ENCODE peak calls at places on chromosomes 4 and X, in eight cellular contexts. W is suprapubic skin, S is vagina, B is Peyer's patch, T is HCT116, G is IMR-90, N is tibial nerve, C is gastrocnemius medialis. O is an unnamed sample.

GRCh38 chr4:152870605-152871004 is 65.5 kb upstream of the FHDC1 start:
- DNase-seq in W (no peak), S (no peak), B (no peak), T (no peak), G (no peak), N (no peak), C (no peak), O (no peak)

GRCh38 chr4:185307136-185307950 is 88.4 kb downstream of the LRP2BP start:
- DNase-seq in W (no peak), S (no peak), B (no peak), T (no peak), G (peak; percentile 31), N (no peak), C (no peak), O (no peak)

GRCh38 chrX:128504496-128504895 is 452.3 kb upstream of the ACTRT1 start:
- DNase-seq in W (no peak), S (no peak), B (no peak), T (no peak), G (no peak), N (no peak), C (no peak), O (no peak)

GRCh38 chrX:45596190-45596808 is 395.6 kb upstream of the DIPK2B start:
- DNase-seq in W (no peak), S (no peak), B (no peak), T (no peak), G (peak; percentile 3), N (no peak), C (no peak), O (no peak)

GRCh38 chr4:182578402-182578801 is 335.2 kb downstream of the TENM3 start:
- DNase-seq in W (no peak), S (no peak), B (no peak), T (peak; percentile 26), G (peak; percentile 91), N (no peak), C (no peak), O (no peak)

GRCh38 chrX:15511563-15511962 is 11.0 kb downstream of the BMX start:
- DNase-seq in W (no peak), S (no peak), B (no peak), T (no peak), G (no peak), N (no peak), C (no peak), O (no peak)

GRCh38 chr4:139575072-139575471 is 19.1 kb upstream of the SETD7 start:
- DNase-seq in W (no peak), S (no peak), B (no peak), T (no peak), G (no peak), N (no peak), C (no peak), O (no peak)

GRCh38 chr4:38071801-38072567 is 111.8 kb downstream of the PTTG2 start:
- DNase-seq in W (no peak), S (peak; percentile 69), B (no peak), T (no peak), G (peak; percentile 44), N (no peak), C (no peak), O (no peak)

GRCh38 chr4:65592089-65592488 is 78.2 kb downstream of the EPHA5 start:
- DNase-seq in W (no peak), S (no peak), B (no peak), T (no peak), G (no peak), N (no peak), C (no peak), O (no peak)

GRCh38 chrX:65600106-65600505 is 65.5 kb upstream of the LAS1L start:
- DNase-seq in W (no peak), S (no peak), B (no peak), T (no peak), G (no peak), N (no peak), C (no peak), O (no peak)

GRCh38 chrX:40172980-40173661 is 75.4 kb upstream of the BCOR start:
- DNase-seq in W (no peak), S (no peak), B (no peak), T (no peak), G (no peak), N (no peak), C (no peak), O (no peak)

GRCh38 chrX:40175416-40176255 is 77.9 kb upstream of the BCOR start:
- DNase-seq in W (no peak), S (no peak), B (peak; percentile 81), T (no peak), G (no peak), N (no peak), C (no peak), O (peak; percentile 66)

GRCh38 chrX:40172169-40172979 is 74.6 kb upstream of the BCOR start:
- DNase-seq in W (no peak), S (no peak), B (no peak), T (no peak), G (peak; percentile 44), N (no peak), C (no peak), O (peak; percentile 61)

GRCh38 chrX:40174594-40175415 is 77.0 kb upstream of the BCOR start:
- DNase-seq in W (no peak), S (no peak), B (no peak), T (no peak), G (no peak), N (no peak), C (no peak), O (peak; percentile 56)

DNA sequence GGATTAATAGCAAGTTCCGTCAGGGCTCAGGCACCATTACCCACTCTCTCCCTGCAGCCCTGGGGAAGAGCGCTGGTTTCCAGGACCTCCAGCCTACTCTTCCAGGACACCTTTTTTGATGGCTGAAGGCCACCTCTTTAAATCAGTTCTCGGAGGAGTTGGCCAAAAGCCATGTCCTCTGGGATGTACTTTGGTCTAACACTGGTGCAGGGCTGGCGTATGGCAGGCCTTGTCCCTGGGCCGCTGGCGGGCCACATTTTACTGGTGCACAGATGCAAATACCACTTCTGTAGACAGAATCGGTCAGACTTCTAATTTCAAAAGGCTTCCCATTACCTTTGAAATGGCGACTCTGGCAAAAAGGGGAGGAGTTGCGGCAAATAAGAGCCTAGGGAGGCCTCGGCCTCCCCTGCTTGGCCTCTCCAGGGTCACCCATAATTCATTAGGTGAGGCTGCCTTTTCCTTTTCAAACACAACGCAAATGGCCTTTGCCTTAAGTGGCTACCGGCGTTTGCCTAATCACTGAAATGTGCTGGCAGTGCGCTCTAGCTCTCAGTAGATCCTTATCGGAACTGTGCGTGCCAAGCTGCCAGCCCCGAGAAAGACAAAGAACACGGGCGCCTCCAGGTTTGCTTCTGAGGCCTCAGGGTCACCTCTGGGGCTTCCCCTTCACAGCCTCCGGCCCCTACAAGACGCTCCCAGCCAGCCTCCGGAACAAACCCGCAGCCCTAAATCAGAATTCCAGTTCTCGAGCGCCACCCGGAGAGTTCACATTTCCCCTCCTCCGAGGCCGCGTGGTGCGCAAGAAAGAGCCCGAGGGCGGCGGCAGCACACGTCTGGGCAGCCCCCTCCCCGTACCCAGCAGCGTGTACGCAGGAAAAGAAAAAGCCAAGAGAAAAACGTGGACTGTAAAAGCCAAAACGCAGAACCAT is 76.2 kb upstream of the BCOR start:
- DNase-seq in W (no peak), S (no peak), B (peak; percentile 56), T (peak; percentile 72), G (no peak), N (no peak), C (no peak), O (peak; percentile 59)
- TF ChIP-seq POLR2A in W (no peak), S (no peak), B (no peak), T (peak; percentile 11), G (no peak), N (no peak), C (no peak), O (no peak)

GRCh38 chr4:88382621-88383020 is 4.0 kb downstream of the HERC6 start:
- DNase-seq in W (no peak), S (no peak), B (no peak), T (no peak), G (no peak), N (no peak), C (no peak), O (no peak)

DNA sequence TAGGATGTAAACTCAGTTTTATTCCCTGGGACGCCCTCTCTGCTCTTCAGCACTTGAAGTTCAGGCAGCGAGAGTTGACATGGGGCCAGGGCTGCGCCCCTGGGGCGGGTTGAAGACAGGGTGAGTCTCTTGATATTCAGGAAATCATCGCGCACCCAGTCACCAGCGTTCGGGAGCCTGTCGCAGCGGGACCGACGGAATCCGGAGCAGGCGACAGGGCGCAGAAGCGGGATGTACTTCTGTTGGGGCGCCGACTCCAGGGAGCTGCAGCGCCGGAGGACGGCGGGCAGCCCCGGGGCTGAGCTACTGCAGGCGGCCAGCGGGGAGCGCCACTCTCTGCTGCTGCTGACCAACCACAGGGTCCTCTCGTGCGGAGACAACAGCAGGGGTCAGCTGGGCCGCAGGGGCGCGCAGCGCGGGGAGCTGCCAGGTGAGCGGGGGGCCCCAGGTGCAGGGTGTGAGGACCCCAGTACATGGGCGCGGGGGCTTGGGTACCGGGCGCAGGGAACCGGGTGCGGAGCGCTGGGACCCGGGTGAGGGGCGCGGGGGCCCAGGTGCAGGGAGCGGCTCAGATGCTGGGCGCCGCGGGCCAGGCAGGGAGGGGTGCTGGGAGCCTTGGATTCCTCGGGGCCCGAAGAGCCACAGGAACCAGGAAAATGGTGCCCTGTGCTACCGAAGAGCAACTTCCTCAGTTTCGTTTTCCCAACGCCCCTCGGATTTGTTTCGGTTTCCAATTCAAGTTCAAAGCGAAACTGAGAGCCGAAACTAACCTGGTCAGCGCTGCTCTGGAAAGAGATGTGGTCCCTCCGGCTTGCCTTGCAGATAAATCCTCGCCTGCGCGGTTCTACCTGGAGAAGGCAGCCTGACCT is at the start of gene HERC6:
- DNase-seq in W (peak; percentile 83), S (no peak), B (peak; percentile 71), T (peak; percentile 70), G (peak; percentile 78), N (peak; percentile 31), C (peak; percentile 25), O (peak; percentile 75)
- TF ChIP-seq POLR2A in W (no peak), S (no peak), B (peak; percentile 24), T (no peak), G (no peak), N (no peak), C (no peak), O (no peak)

DNA sequence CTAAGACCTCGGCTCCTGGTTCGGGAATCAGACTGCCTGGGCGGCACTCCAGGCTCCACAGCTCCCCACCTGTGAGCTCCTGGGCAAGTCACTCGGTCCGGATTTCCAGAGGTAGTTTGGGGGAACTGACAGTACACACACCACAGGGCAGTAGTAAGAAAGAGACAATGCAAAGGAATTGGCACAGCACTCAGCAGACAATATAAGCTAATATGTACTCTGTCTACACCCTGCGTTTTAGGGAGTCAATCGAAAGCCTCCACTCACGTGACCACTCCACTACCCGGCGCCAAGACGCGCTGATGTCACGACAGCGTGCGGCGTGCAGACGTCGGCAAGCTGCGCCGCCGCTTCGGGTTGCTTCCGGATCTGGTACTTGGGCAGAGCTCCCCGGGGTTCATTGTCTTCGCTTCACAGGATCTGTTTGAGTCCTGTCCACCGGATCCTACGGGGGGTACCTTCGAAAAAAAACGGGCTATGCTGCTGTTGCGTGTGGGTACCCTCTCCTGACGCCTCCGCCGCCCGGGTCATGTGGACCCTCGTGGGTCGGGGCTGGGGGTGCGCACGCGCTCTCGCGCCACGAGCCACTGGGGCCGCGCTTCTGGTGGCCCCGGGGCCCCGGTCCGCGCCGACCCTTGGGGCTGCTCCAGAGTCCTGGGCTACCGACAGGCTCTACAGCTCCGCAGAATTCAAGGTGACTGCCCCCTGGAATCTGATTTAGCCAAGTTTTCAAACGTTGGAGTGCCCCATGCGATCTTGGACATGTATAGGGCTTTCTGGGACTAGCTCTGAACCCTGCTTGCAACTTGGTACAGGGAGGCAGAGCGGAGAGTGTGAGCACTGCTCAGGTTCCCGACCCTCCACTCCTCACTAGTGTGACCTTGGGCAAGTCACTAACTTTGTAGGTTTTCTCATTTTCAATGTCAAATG is at the start of gene GUF1:
- DNase-seq in W (peak; percentile 93), S (peak; percentile 92), B (peak; percentile 88), T (peak; percentile 79), G (peak; percentile 86), N (peak; percentile 70), C (peak; percentile 85), O (peak; percentile 86)
- TF ChIP-seq POLR2A in W (peak; percentile 44), S (peak; percentile 1), B (peak; percentile 64), T (peak; percentile 87), G (peak; percentile 90), N (peak; percentile 62), C (peak; percentile 64), O (no peak)

GRCh38 chr4:168318266-168318895 is at the start of gene DDX60:
- DNase-seq in W (peak; percentile 82), S (peak; percentile 90), B (peak; percentile 78), T (peak; percentile 24), G (peak; percentile 73), N (peak; percentile 26), C (peak; percentile 23), O (peak; percentile 76)
- TF ChIP-seq POLR2A in W (no peak), S (no peak), B (peak; percentile 72), T (peak; percentile 53), G (peak; percentile 28), N (no peak), C (no peak), O (no peak)

O was measured in uterus.